ENCODE peak calls at places on chromosomes 4 and X, in seven cellular contexts. One of them, this sample, is unnamed. For H3K27me3, the result is how much of the 10 kb centered on the place peaks cover.

GRCh38 chr4:107734120-107734519 is 14.1 kb upstream of the PAPSS1 start:
- DNase-seq in mammary epithelial cell: no peak
- DNase-seq in dorsolateral prefrontal cortex: no peak
- DNase-seq in cardiac muscle cell: peak
- DNase-seq in PC-3: peak
- DNase-seq in GM23338: peak
- DNase-seq in HCT116: no peak
- DNase-seq in this sample: no peak

GRCh38 chr4:67101612-67102011 is 443.7 kb downstream of the CENPC start:
- DNase-seq in mammary epithelial cell: no peak
- DNase-seq in cardiac muscle cell: no peak
- DNase-seq in dorsolateral prefrontal cortex: no peak
- DNase-seq in HCT116: no peak
- DNase-seq in GM23338: no peak
- DNase-seq in PC-3: no peak
- DNase-seq in this sample: no peak

GRCh38 chr4:186935881-186936280 is 212.2 kb upstream of the FAT1 start:
- DNase-seq in dorsolateral prefrontal cortex: no peak
- DNase-seq in PC-3: no peak
- DNase-seq in HCT116: no peak
- DNase-seq in GM23338: no peak
- DNase-seq in mammary epithelial cell: peak
- DNase-seq in cardiac muscle cell: no peak
- DNase-seq in this sample: no peak

GRCh38 chr4:3096207-3096606 is 21.7 kb downstream of the HTT start:
- DNase-seq in HCT116: no peak
- DNase-seq in cardiac muscle cell: no peak
- DNase-seq in dorsolateral prefrontal cortex: no peak
- DNase-seq in GM23338: no peak
- DNase-seq in PC-3: no peak
- DNase-seq in mammary epithelial cell: no peak
- DNase-seq in this sample: no peak

GRCh38 chr4:20305976-20306375 is 54.3 kb downstream of the SLIT2 start:
- DNase-seq in HCT116: no peak
- DNase-seq in mammary epithelial cell: no peak
- DNase-seq in PC-3: peak
- DNase-seq in GM23338: peak
- DNase-seq in dorsolateral prefrontal cortex: no peak
- DNase-seq in cardiac muscle cell: peak
- DNase-seq in this sample: no peak

GRCh38 chr4:85657143-85657542 is 182.2 kb downstream of the ARHGAP24 start:
- DNase-seq in dorsolateral prefrontal cortex: no peak
- DNase-seq in mammary epithelial cell: no peak
- DNase-seq in cardiac muscle cell: no peak
- DNase-seq in GM23338: no peak
- DNase-seq in HCT116: no peak
- DNase-seq in PC-3: no peak
- DNase-seq in this sample: no peak

GRCh38 chr4:137156054-137156453 is 376.2 kb downstream of the PCDH18 start:
- DNase-seq in cardiac muscle cell: no peak
- DNase-seq in mammary epithelial cell: peak
- DNase-seq in dorsolateral prefrontal cortex: no peak
- DNase-seq in PC-3: peak
- DNase-seq in GM23338: no peak
- DNase-seq in HCT116: no peak
- DNase-seq in this sample: no peak

GRCh38 chr4:47705326-47705981 is 132.4 kb downstream of the CORIN start:
- DNase-seq in cardiac muscle cell: peak
- DNase-seq in dorsolateral prefrontal cortex: no peak
- DNase-seq in HCT116: no peak
- DNase-seq in GM23338: peak
- DNase-seq in mammary epithelial cell: no peak
- DNase-seq in PC-3: peak
- DNase-seq in this sample: no peak

GRCh38 chr4:87365348-87365747 is 25.6 kb downstream of the HSD17B11 start:
- DNase-seq in HCT116: no peak
- DNase-seq in GM23338: no peak
- DNase-seq in cardiac muscle cell: no peak
- DNase-seq in mammary epithelial cell: no peak
- DNase-seq in dorsolateral prefrontal cortex: no peak
- DNase-seq in PC-3: no peak
- DNase-seq in this sample: no peak

GRCh38 chrX:118347131-118347530 is 1.2 kb downstream of the WDR44 start:
- DNase-seq in HCT116: no peak
- DNase-seq in mammary epithelial cell: peak
- DNase-seq in PC-3: peak
- DNase-seq in GM23338: no peak
- DNase-seq in dorsolateral prefrontal cortex: no peak
- DNase-seq in cardiac muscle cell: peak
- DNase-seq in this sample: no peak

GRCh38 chr4:89177807-89178206 is 66.5 kb downstream of the TIGD2 start:
- DNase-seq in HCT116: no peak
- DNase-seq in GM23338: no peak
- DNase-seq in PC-3: no peak
- DNase-seq in dorsolateral prefrontal cortex: no peak
- DNase-seq in cardiac muscle cell: no peak
- DNase-seq in mammary epithelial cell: no peak
- DNase-seq in this sample: no peak

GRCh38 chr4:44578954-44579353 is 72.5 kb downstream of the YIPF7 start:
- DNase-seq in HCT116: no peak
- DNase-seq in mammary epithelial cell: no peak
- DNase-seq in GM23338: peak
- DNase-seq in PC-3: no peak
- DNase-seq in cardiac muscle cell: no peak
- DNase-seq in dorsolateral prefrontal cortex: no peak
- DNase-seq in this sample: no peak

GRCh38 chr4:170102426-170102825 is 12.7 kb upstream of the AADAT start:
- DNase-seq in mammary epithelial cell: no peak
- DNase-seq in PC-3: no peak
- DNase-seq in GM23338: no peak
- DNase-seq in dorsolateral prefrontal cortex: no peak
- DNase-seq in cardiac muscle cell: no peak
- DNase-seq in HCT116: no peak
- DNase-seq in this sample: peak

GRCh38 chrX:5458300-5458699 is 770.4 kb downstream of the NLGN4X start:
- DNase-seq in mammary epithelial cell: no peak
- DNase-seq in PC-3: peak
- DNase-seq in cardiac muscle cell: peak
- DNase-seq in dorsolateral prefrontal cortex: no peak
- DNase-seq in HCT116: no peak
- DNase-seq in GM23338: peak
- DNase-seq in this sample: no peak

GRCh38 chr4:98522603-98523395 is 135.6 kb downstream of the TSPAN5 start:
- DNase-seq in GM23338: no peak
- DNase-seq in dorsolateral prefrontal cortex: no peak
- DNase-seq in PC-3: peak
- DNase-seq in cardiac muscle cell: no peak
- DNase-seq in mammary epithelial cell: peak
- DNase-seq in HCT116: peak
- DNase-seq in this sample: no peak

GRCh38 chrX:152905081-152905420 is 7.2 kb downstream of the ZNF185 start:
- DNase-seq in dorsolateral prefrontal cortex: no peak
- DNase-seq in cardiac muscle cell: no peak
- DNase-seq in HCT116: no peak
- DNase-seq in PC-3: no peak
- DNase-seq in GM23338: no peak
- DNase-seq in mammary epithelial cell: no peak
- DNase-seq in this sample: no peak

GRCh38 chr4:128461300-128462103 is 173.9 kb upstream of the PGRMC2 start:
- DNase-seq in PC-3: peak
- DNase-seq in cardiac muscle cell: no peak
- DNase-seq in HCT116: no peak
- DNase-seq in mammary epithelial cell: peak
- DNase-seq in GM23338: no peak
- DNase-seq in dorsolateral prefrontal cortex: no peak
- DNase-seq in this sample: no peak

GRCh38 chrX:78375894-78376293 is 48.5 kb upstream of the CYSLTR1 start:
- DNase-seq in PC-3: peak
- DNase-seq in cardiac muscle cell: no peak
- DNase-seq in mammary epithelial cell: peak
- DNase-seq in dorsolateral prefrontal cortex: no peak
- DNase-seq in GM23338: peak
- DNase-seq in HCT116: no peak
- DNase-seq in this sample: no peak

GRCh38 chrX:78378476-78379115 is 51.2 kb upstream of the CYSLTR1 start:
- DNase-seq in cardiac muscle cell: no peak
- DNase-seq in GM23338: no peak
- DNase-seq in dorsolateral prefrontal cortex: no peak
- DNase-seq in HCT116: no peak
- DNase-seq in mammary epithelial cell: no peak
- DNase-seq in PC-3: peak
- DNase-seq in this sample: no peak

GRCh38 chrX:78377186-78377585 is 49.8 kb upstream of the CYSLTR1 start:
- DNase-seq in mammary epithelial cell: no peak
- DNase-seq in PC-3: peak
- DNase-seq in HCT116: no peak
- DNase-seq in dorsolateral prefrontal cortex: no peak
- DNase-seq in cardiac muscle cell: no peak
- DNase-seq in GM23338: no peak
- DNase-seq in this sample: no peak
- H3K27ac ChIP-seq in mammary epithelial cell: no peak
- H3K27ac ChIP-seq in PC-3: peak
- H3K27ac ChIP-seq in HCT116: no peak
- H3K27ac ChIP-seq in dorsolateral prefrontal cortex: no peak
- H3K27ac ChIP-seq in cardiac muscle cell: no peak
- H3K27ac ChIP-seq in GM23338: no peak
- H3K27ac ChIP-seq in this sample: no peak

GRCh38 chr4:8300832-8301231 is 31.3 kb downstream of the HTRA3 start:
- DNase-seq in GM23338: no peak
- DNase-seq in cardiac muscle cell: no peak
- DNase-seq in dorsolateral prefrontal cortex: no peak
- DNase-seq in mammary epithelial cell: no peak
- DNase-seq in PC-3: no peak
- DNase-seq in HCT116: no peak
- DNase-seq in this sample: no peak

GRCh38 chr4:8303081-8303480 is 33.5 kb downstream of the HTRA3 start:
- DNase-seq in GM23338: no peak
- DNase-seq in mammary epithelial cell: no peak
- DNase-seq in dorsolateral prefrontal cortex: no peak
- DNase-seq in cardiac muscle cell: no peak
- DNase-seq in PC-3: no peak
- DNase-seq in HCT116: no peak
- DNase-seq in this sample: no peak

GRCh38 chr4:8304827-8305695 is 35.5 kb downstream of the HTRA3 start:
- DNase-seq in PC-3: no peak
- DNase-seq in HCT116: no peak
- DNase-seq in dorsolateral prefrontal cortex: no peak
- DNase-seq in cardiac muscle cell: no peak
- DNase-seq in mammary epithelial cell: no peak
- DNase-seq in GM23338: no peak
- DNase-seq in this sample: no peak

GRCh38 chr4:8303485-8304281 is 34.1 kb downstream of the HTRA3 start:
- DNase-seq in dorsolateral prefrontal cortex: no peak
- DNase-seq in GM23338: no peak
- DNase-seq in mammary epithelial cell: peak
- DNase-seq in PC-3: peak
- DNase-seq in HCT116: peak
- DNase-seq in cardiac muscle cell: no peak
- DNase-seq in this sample: no peak

DNA sequence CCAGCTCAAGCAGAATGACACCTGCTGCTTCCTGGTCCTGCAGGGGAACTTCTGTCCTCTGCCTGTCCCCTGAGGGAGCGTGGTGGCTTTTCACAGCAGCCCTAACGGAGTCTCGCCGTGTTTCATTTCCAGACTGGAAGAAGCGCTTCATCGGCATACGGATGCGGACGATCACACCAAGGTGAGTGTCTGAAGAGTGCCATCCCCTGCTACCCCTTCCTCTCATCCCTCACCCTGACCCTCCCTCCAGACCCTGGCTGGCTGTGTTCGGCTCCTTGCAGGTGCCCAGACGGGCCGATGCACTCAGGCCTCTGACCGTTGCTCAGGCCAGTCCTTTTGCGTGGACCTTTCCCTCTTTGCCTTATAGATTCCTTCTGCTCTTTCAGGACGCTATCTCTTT is 32.8 kb downstream of the HTRA3 start:
- DNase-seq in HCT116: no peak
- DNase-seq in cardiac muscle cell: no peak
- DNase-seq in mammary epithelial cell: no peak
- DNase-seq in GM23338: no peak
- DNase-seq in dorsolateral prefrontal cortex: peak
- DNase-seq in PC-3: no peak
- DNase-seq in this sample: no peak
- TF ChIP-seq CTCF in HCT116: no peak
- TF ChIP-seq CTCF in cardiac muscle cell: no peak
- TF ChIP-seq CTCF in mammary epithelial cell: no peak
- TF ChIP-seq CTCF in GM23338: no peak
- TF ChIP-seq CTCF in dorsolateral prefrontal cortex: no peak
- TF ChIP-seq CTCF in PC-3: no peak
- TF ChIP-seq CTCF in this sample: no peak

GRCh38 chr4:1058997-1059665 is 47.7 kb downstream of the FGFRL1 start:
- DNase-seq in mammary epithelial cell: no peak
- DNase-seq in GM23338: no peak
- DNase-seq in PC-3: no peak
- DNase-seq in cardiac muscle cell: no peak
- DNase-seq in HCT116: no peak
- DNase-seq in dorsolateral prefrontal cortex: peak
- DNase-seq in this sample: no peak

GRCh38 chr4:1061372-1061700 is 49.9 kb downstream of the FGFRL1 start:
- DNase-seq in GM23338: no peak
- DNase-seq in dorsolateral prefrontal cortex: peak
- DNase-seq in HCT116: no peak
- DNase-seq in mammary epithelial cell: no peak
- DNase-seq in cardiac muscle cell: no peak
- DNase-seq in PC-3: no peak
- DNase-seq in this sample: no peak

GRCh38 chr4:1060646-1061371 is 49.4 kb downstream of the FGFRL1 start:
- DNase-seq in dorsolateral prefrontal cortex: peak
- DNase-seq in PC-3: no peak
- DNase-seq in GM23338: no peak
- DNase-seq in cardiac muscle cell: no peak
- DNase-seq in HCT116: no peak
- DNase-seq in mammary epithelial cell: no peak
- DNase-seq in this sample: no peak

GRCh38 chr4:1061747-1062146 is 50.3 kb downstream of the FGFRL1 start:
- DNase-seq in mammary epithelial cell: no peak
- DNase-seq in dorsolateral prefrontal cortex: no peak
- DNase-seq in HCT116: no peak
- DNase-seq in GM23338: no peak
- DNase-seq in cardiac muscle cell: no peak
- DNase-seq in PC-3: no peak
- DNase-seq in this sample: no peak

GRCh38 chr4:1060121-1060520 is 48.7 kb downstream of the FGFRL1 start:
- DNase-seq in GM23338: no peak
- DNase-seq in PC-3: no peak
- DNase-seq in dorsolateral prefrontal cortex: peak
- DNase-seq in mammary epithelial cell: no peak
- DNase-seq in cardiac muscle cell: no peak
- DNase-seq in HCT116: no peak
- DNase-seq in this sample: no peak
- H3K27me3 ChIP-seq in GM23338: under half
- H3K27me3 ChIP-seq in PC-3: under half
- H3K27me3 ChIP-seq in dorsolateral prefrontal cortex: under half
- H3K27me3 ChIP-seq in mammary epithelial cell: under half
- H3K27me3 ChIP-seq in cardiac muscle cell: under half
- H3K27me3 ChIP-seq in HCT116: under half
- H3K27me3 ChIP-seq in this sample: under half

DNA sequence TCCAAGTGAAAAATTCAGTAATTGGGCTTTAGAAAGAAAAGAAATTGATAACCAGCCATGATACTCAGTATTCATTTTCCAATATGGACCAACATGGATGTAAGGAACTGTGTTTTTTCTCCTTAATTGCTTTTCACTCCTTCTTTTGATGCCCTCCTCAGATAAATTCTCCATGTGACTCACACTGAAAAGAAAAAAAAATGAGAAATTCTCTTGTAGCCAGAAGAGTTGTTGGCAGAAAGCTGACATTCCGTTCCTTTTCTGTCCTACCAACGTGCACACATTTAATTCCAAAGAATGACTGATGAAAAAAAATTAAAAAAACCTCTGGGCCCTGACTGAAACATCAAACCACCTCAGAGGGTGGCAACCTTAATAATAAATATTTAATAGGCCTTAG is 153.1 kb downstream of the AMELX start:
- DNase-seq in mammary epithelial cell: no peak
- DNase-seq in GM23338: no peak
- DNase-seq in dorsolateral prefrontal cortex: no peak
- DNase-seq in cardiac muscle cell: no peak
- DNase-seq in PC-3: no peak
- DNase-seq in HCT116: no peak
- DNase-seq in this sample: no peak
- H3K27ac ChIP-seq in mammary epithelial cell: no peak
- H3K27ac ChIP-seq in GM23338: no peak
- H3K27ac ChIP-seq in dorsolateral prefrontal cortex: no peak
- H3K27ac ChIP-seq in cardiac muscle cell: no peak
- H3K27ac ChIP-seq in PC-3: no peak
- H3K27ac ChIP-seq in HCT116: no peak
- H3K27ac ChIP-seq in this sample: no peak

This sample was measured in lung.